ENCODE peak calls at places on chromosome 17, in ten cellular contexts. V is body of pancreas; R is OCI-LY7; G is neuronal stem cell; B is CD8-positive, alpha-beta T cell; D is IMR-90; Q is stomach; Z is GM23248; U is BE2C; A is SJSA1. C is an unnamed sample. For H3K9me3, the result is how much of the 10 kb centered on the place peaks cover.

GRCh38 chr17:78174870-78175642 is 6.7 kb downstream of the SYNGR2 start:
- DNase-seq in V (peak), R (peak), G (no peak), B (no peak), D (no peak), Q (peak), Z (no peak), U (no peak), A (no peak), C (peak)

GRCh38 chr17:38703742-38704644 is 1.1 kb upstream of the MLLT6 start:
- DNase-seq in V (peak), R (peak), G (peak), B (peak), D (no peak), Q (peak), Z (peak), U (peak), A (no peak), C (peak)

GRCh38 chr17:65074778-65075250 is 18.3 kb upstream of the GNA13 start:
- DNase-seq in V (peak), R (no peak), G (no peak), B (no peak), D (peak), Q (no peak), Z (no peak), U (no peak), A (peak), C (peak)

GRCh38 chr17:39547713-39548478 is 59.8 kb downstream of the NEUROD2 start:
- DNase-seq in V (peak), R (peak), G (peak), B (peak), D (no peak), Q (peak), Z (peak), U (peak), A (peak), C (peak)

GRCh38 chr17:45672301-45672700 is 111.8 kb upstream of the CRHR1 start:
- DNase-seq in V (no peak), R (no peak), G (no peak), B (no peak), D (no peak), Q (no peak), Z (no peak), U (no peak), A (no peak), C (no peak)

GRCh38 chr17:57541472-57542394 is 203.4 kb downstream of the CCDC182 start:
- DNase-seq in V (peak), R (no peak), G (no peak), B (no peak), D (peak), Q (no peak), Z (no peak), U (peak), A (peak), C (no peak)

GRCh38 chr17:15108992-15109391 is 156.1 kb downstream of the PMP22 start:
- DNase-seq in V (no peak), R (no peak), G (no peak), B (no peak), D (no peak), Q (no peak), Z (no peak), U (no peak), A (no peak), C (no peak)

GRCh38 chr17:77677210-77677609 is 281.3 kb upstream of the TNRC6C start:
- DNase-seq in V (no peak), R (no peak), G (no peak), B (no peak), D (no peak), Q (no peak), Z (no peak), U (no peak), A (no peak), C (no peak)

GRCh38 chr17:2926019-2926650 is 129.9 kb downstream of the RAP1GAP2 start:
- DNase-seq in V (peak), R (no peak), G (no peak), B (no peak), D (peak), Q (no peak), Z (peak), U (peak), A (no peak), C (no peak)

GRCh38 chr17:9941305-9941704 is 36.2 kb upstream of the RCVRN start:
- DNase-seq in V (no peak), R (no peak), G (no peak), B (no peak), D (no peak), Q (no peak), Z (no peak), U (no peak), A (no peak), C (no peak)

GRCh38 chr17:13429201-13429600 is 172.5 kb downstream of the HS3ST3A1 start:
- DNase-seq in V (no peak), R (no peak), G (no peak), B (no peak), D (peak), Q (no peak), Z (peak), U (peak), A (peak), C (no peak)

GRCh38 chr17:38919316-38920078 is 5.9 kb upstream of the LASP1NB start:
- DNase-seq in V (no peak), R (no peak), G (no peak), B (no peak), D (no peak), Q (peak), Z (no peak), U (no peak), A (peak), C (no peak)

DNA sequence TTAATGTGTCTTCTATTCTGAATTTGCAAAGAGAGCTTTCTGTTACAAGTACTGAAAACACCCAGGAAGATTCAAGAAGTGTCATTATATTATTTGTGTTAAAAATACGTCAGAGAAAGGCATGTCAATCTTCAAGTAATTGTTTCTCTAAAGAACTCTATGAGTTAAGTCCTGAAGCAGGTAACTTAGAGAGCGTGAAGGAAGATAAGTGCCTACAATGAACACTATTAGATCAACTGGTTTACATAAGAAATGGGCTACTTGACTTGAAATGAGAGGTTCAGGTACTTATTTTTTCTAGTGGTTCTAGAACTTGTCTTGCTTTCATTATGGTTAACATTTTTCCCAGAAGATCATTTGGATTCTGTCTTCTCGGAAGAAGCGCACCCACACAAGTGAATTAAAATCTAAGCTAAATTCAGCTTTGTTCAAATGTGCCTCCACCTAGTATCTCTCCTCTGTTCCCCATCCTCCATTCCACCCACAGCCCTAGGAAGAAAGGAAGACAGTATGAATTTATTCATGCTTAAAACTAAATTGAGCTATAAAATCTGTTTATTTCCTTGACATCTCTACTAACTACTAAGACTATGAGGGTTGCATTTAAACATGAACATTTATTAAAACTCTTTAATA is 206.6 kb downstream of the KCNJ2 start:
- DNase-seq in V (no peak), R (no peak), G (no peak), B (no peak), D (no peak), Q (no peak), Z (no peak), U (no peak), A (no peak), C (no peak)
- H3K9me3 ChIP-seq in V (under half), R (under half), G (under half), B (under half), D (under half), Q (under half), Z (under half), U (under half), A (under half), C (under half)

GRCh38 chr17:83202002-83203000 is 122.9 kb downstream of the METRNL start:
- DNase-seq in V (peak), R (no peak), G (no peak), B (no peak), D (no peak), Q (peak), Z (peak), U (peak), A (peak), C (peak)

GRCh38 chr17:83200231-83200699 is 120.9 kb downstream of the METRNL start:
- DNase-seq in V (peak), R (no peak), G (no peak), B (peak), D (peak), Q (peak), Z (peak), U (peak), A (peak), C (peak)

GRCh38 chr17:83201206-83202001 is 122.0 kb downstream of the METRNL start:
- DNase-seq in V (peak), R (no peak), G (no peak), B (no peak), D (no peak), Q (peak), Z (peak), U (peak), A (peak), C (peak)

GRCh38 chr17:83199500-83200201 is 120.2 kb downstream of the METRNL start:
- DNase-seq in V (peak), R (peak), G (no peak), B (peak), D (peak), Q (peak), Z (peak), U (peak), A (peak), C (peak)

DNA sequence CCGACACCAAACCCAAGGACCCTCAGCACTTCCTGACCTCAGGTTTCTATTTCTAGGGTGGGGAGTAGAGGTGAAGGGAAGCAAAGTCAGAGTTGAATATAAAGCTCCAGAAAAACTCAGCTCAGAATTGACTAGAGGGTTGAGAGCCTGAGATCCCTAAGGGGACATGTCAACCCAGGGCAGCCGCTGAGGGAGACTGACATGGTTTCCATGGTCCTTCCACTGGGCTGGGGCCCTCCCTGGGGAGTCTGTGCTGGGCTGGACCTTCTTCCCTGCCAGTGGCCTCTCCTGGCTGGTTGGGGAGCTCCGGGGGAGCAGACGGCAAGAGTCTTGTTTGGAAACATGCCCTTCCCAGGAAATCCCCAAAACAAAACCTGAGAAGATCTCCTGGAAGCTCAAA is 121.3 kb downstream of the METRNL start:
- DNase-seq in V (peak), R (no peak), G (no peak), B (no peak), D (no peak), Q (no peak), Z (peak), U (no peak), A (peak), C (peak)
- H3K9me3 ChIP-seq in V (under half), R (under half), G (under half), B (under half), D (under half), Q (under half), Z (under half), U (under half), A (under half), C (under half)

DNA sequence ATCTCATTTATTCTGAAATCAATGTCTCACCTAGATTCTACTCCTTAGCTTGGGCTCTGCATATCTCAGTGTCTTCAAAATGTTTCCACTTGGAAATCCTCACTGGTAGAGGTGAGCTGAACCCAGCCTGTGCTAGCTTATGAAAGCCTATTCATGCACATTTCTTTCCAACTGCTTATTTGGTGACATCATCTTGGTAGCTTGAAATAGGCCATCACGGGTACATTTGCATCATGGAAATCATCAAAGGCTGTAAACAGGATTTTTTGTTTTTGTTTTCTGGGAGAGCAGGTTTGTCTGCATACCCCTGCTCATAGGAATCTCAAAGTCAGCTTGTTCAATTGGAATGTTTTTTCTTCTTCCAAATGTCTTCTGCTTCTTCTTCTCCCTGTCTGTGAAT is 130.8 kb downstream of the KCNJ18 start:
- DNase-seq in V (no peak), R (no peak), G (no peak), B (no peak), D (no peak), Q (no peak), Z (no peak), U (no peak), A (no peak), C (no peak)
- H3K9me3 ChIP-seq in V (under half), R (under half), G (under half), B (under half), D (under half), Q (under half), Z (under half), U (under half), A (under half), C (under half)

GRCh38 chr17:60491771-60492170 is 34.3 kb downstream of the APPBP2 start:
- DNase-seq in V (no peak), R (no peak), G (no peak), B (no peak), D (no peak), Q (no peak), Z (no peak), U (no peak), A (no peak), C (no peak)
- H3K9me3 ChIP-seq in V (under half), R (under half), G (under half), B (under half), D (under half), Q (under half), Z (under half), U (under half), A (under half), C (under half)